ENCODE peak calls at places on chromosomes 3 and 15, in eight cellular contexts. N, K, I, V, P, G, U and A are unnamed samples.

GRCh38 chr3:115667175-115668065 is 44.1 kb downstream of the GAP43 start:
- DNase-seq in N (no peak), K (no peak), I (no peak), V (no peak), P (no peak), G (no peak), U (peak), A (no peak)

GRCh38 chr3:116018651-116019050 is 395.3 kb downstream of the GAP43 start:
- DNase-seq in N (no peak), K (no peak), I (no peak), V (no peak), P (no peak), G (no peak), U (no peak), A (no peak)

GRCh38 chr3:126450219-126450618 is 25.5 kb downstream of the ZXDC start:
- DNase-seq in N (no peak), K (no peak), I (no peak), V (no peak), P (no peak), G (no peak), U (no peak), A (no peak)

GRCh38 chr3:136152176-136152843 is 43.8 kb downstream of the MSL2 start:
- DNase-seq in N (no peak), K (no peak), I (no peak), V (peak), P (no peak), G (no peak), U (no peak), A (no peak)

GRCh38 chr3:195397524-195397923 is 45.3 kb downstream of the ACAP2 start:
- DNase-seq in N (no peak), K (no peak), I (no peak), V (no peak), P (no peak), G (no peak), U (no peak), A (no peak)

GRCh38 chr15:94258246-94258645 is 26.9 kb downstream of the MCTP2 start:
- DNase-seq in N (no peak), K (no peak), I (no peak), V (no peak), P (no peak), G (peak), U (no peak), A (no peak)

GRCh38 chr3:175357758-175358157 is 498.6 kb downstream of the NAALADL2 start:
- DNase-seq in N (no peak), K (no peak), I (no peak), V (no peak), P (no peak), G (no peak), U (no peak), A (no peak)

GRCh38 chr3:142888099-142888483 is 792 bp downstream of the PCOLCE2 start:
- DNase-seq in N (peak), K (no peak), I (no peak), V (peak), P (no peak), G (no peak), U (no peak), A (peak)

GRCh38 chr3:44969170-44969569 is 6.8 kb downstream of the ZDHHC3 start:
- DNase-seq in N (no peak), K (no peak), I (no peak), V (no peak), P (peak), G (no peak), U (no peak), A (no peak)

GRCh38 chr3:17551333-17551732 is 191.1 kb downstream of the TBC1D5 start:
- DNase-seq in N (no peak), K (no peak), I (no peak), V (no peak), P (no peak), G (no peak), U (no peak), A (no peak)

GRCh38 chr15:52481915-52482314 is 46.8 kb downstream of the MYO5A start:
- DNase-seq in N (no peak), K (no peak), I (peak), V (peak), P (no peak), G (peak), U (no peak), A (no peak)

GRCh38 chr3:44950273-44950672 is 25.7 kb downstream of the ZDHHC3 start:
- DNase-seq in N (no peak), K (no peak), I (no peak), V (no peak), P (no peak), G (no peak), U (peak), A (no peak)

GRCh38 chr3:124261301-124261700 is 269.4 kb upstream of the ROPN1 start:
- DNase-seq in N (no peak), K (no peak), I (no peak), V (no peak), P (no peak), G (no peak), U (no peak), A (no peak)

GRCh38 chr3:126137490-126138130 is 42.8 kb downstream of the ALDH1L1 start:
- DNase-seq in N (peak), K (no peak), I (no peak), V (no peak), P (no peak), G (peak), U (no peak), A (peak)

GRCh38 chr3:160831411-160831810 is 75.4 kb downstream of the PPM1L start:
- DNase-seq in N (no peak), K (no peak), I (no peak), V (no peak), P (no peak), G (no peak), U (no peak), A (no peak)

GRCh38 chr3:139199421-139200010 is 144.3 kb upstream of the MRPS22 start:
- DNase-seq in N (no peak), K (no peak), I (no peak), V (no peak), P (no peak), G (no peak), U (no peak), A (no peak)

GRCh38 chr15:22954326-22954725 is 25.8 kb downstream of the CYFIP1 start:
- DNase-seq in N (no peak), K (no peak), I (no peak), V (no peak), P (no peak), G (no peak), U (no peak), A (no peak)

GRCh38 chr15:22951031-22951380 is 29.2 kb downstream of the CYFIP1 start:
- DNase-seq in N (no peak), K (no peak), I (no peak), V (no peak), P (no peak), G (no peak), U (no peak), A (no peak)

GRCh38 chr15:22951381-22952280 is 28.5 kb downstream of the CYFIP1 start:
- DNase-seq in N (no peak), K (peak), I (no peak), V (no peak), P (no peak), G (no peak), U (no peak), A (peak)

GRCh38 chr15:22954798-22955543 is 25.2 kb downstream of the CYFIP1 start:
- DNase-seq in N (no peak), K (no peak), I (no peak), V (no peak), P (no peak), G (no peak), U (no peak), A (no peak)

GRCh38 chr15:22952826-22953579 is 27.2 kb downstream of the CYFIP1 start:
- DNase-seq in N (no peak), K (no peak), I (no peak), V (peak), P (no peak), G (no peak), U (peak), A (no peak)
- H3K27ac ChIP-seq in N (no peak), K (no peak), I (no peak), V (no peak), P (no peak), G (no peak), U (no peak), A (no peak)

GRCh38 chr3:47444103-47444502 is 31.6 kb downstream of the SCAP start:
- DNase-seq in N (no peak), K (no peak), I (no peak), V (no peak), P (no peak), G (no peak), U (no peak), A (no peak)

GRCh38 chr3:47436180-47436579 is 39.6 kb downstream of the SCAP start:
- DNase-seq in N (no peak), K (no peak), I (no peak), V (no peak), P (no peak), G (no peak), U (no peak), A (no peak)

GRCh38 chr3:47443611-47443995 is 32.1 kb downstream of the SCAP start:
- DNase-seq in N (no peak), K (no peak), I (peak), V (no peak), P (no peak), G (peak), U (no peak), A (no peak)

GRCh38 chr3:47441796-47442551 is 33.8 kb downstream of the SCAP start:
- DNase-seq in N (no peak), K (no peak), I (peak), V (no peak), P (no peak), G (peak), U (no peak), A (peak)

DNA sequence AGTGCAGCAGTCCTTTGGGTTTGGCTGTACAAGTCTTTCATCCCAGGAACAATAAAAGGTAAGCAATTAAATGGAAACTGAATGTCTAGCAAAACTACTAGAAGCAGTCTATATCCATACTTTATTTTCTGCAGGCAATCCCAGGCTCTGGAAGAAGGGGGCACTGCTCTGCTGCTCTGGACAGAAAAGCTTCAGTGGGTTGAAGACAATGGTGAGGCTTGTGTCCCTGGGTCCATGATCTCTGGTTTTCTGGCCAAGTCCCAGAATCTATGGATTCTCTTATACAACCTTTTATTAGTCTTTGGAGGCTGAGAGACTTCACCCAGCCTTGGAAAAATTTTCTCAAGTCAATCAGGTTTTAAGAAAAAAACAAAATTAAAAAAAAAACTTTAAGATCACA is 35.6 kb downstream of the SCAP start:
- DNase-seq in N (no peak), K (no peak), I (no peak), V (peak), P (peak), G (no peak), U (peak), A (no peak)
- TF ChIP-seq CTCF in N (no peak), K (no peak), I (no peak), V (peak), P (peak), G (no peak), U (peak), A (peak)

DNA sequence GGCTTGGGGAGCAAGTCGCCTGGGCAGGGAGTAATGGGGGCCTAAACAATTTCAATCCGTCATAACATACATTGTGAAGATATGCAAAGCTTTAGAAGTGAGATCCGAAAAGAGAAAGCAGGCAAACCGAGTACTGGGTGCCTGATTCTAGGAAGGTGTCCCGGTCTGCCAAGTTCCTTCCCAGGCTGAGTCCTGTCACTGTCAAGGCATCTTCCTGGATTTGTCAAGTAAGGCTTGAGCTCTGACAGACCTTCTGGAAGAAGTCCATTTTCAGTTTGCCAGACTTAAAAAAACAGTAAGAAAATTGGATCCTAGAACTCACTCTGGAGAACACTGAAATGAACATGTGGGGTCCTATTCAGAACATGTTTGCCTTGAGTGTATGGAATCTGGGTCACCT is 253.9 kb downstream of the RORA start:
- DNase-seq in N (no peak), K (no peak), I (no peak), V (peak), P (no peak), G (no peak), U (no peak), A (no peak)
- H3K27ac ChIP-seq in N (no peak), K (no peak), I (no peak), V (no peak), P (no peak), G (no peak), U (no peak), A (no peak)

DNA sequence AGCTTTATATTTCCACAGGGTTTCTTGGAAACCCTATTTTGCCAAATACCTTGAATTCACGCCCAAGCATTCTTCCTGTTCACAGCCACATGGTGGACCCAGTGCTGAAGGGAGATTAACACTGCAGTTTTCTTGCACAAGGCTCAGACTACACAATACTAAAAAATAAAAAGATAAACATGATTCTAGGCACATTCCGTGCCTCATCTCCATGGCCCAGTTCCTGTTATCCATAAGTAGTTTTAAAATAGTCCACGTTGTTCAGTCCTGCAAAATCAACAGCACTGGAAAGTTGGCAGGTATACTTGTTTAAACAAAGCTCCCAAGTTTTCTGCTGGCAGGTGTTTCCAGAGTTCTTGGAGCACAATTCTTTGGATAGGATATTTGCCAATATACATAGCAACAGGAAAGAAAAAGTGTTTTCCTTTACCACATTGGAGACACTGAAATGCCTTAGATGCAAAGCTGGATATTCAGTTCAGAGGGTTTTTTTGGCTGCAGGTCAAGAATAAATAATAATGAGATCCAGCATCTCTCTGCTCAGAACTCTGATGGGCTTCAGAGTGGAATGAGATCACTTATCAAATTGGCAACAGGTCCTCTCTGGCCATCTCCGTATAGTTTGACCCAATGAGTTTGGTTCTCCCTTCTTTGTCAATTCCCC is 88.1 kb upstream of the TGFBR2 start:
- DNase-seq in N (peak), K (no peak), I (peak), V (peak), P (no peak), G (no peak), U (no peak), A (peak)
- TF ChIP-seq CTCF in N (no peak), K (no peak), I (no peak), V (peak), P (no peak), G (no peak), U (no peak), A (no peak)